ENCODE peak calls at places on chromosomes 7 and 10, in seven cellular contexts. Z is AG04450, P is mammary epithelial cell, J is cardiac fibroblast, D is mucosa of descending colon, C is choroid plexus epithelial cell, T is glutamatergic neuron. O is an unnamed sample.

GRCh38 chr10:50437248-50437647 is 185.9 kb upstream of the ASAH2 start:
- DNase-seq in Z (no peak), P (no peak), J (no peak), D (no peak), C (peak), T (no peak), O (no peak)

GRCh38 chr10:51489009-51489408 is 210.4 kb downstream of the CSTF2T start:
- DNase-seq in Z (no peak), P (no peak), J (no peak), D (no peak), C (no peak), T (no peak), O (no peak)

GRCh38 chr10:69438531-69439349 is 12.5 kb upstream of the TSPAN15 start:
- DNase-seq in Z (no peak), P (peak), J (peak), D (peak), C (peak), T (no peak), O (peak)

GRCh38 chr7:150842716-150843115 is 9.6 kb upstream of the AOC1 start:
- DNase-seq in Z (no peak), P (no peak), J (no peak), D (no peak), C (no peak), T (no peak), O (no peak)

GRCh38 chr10:95404460-95404858 is 113.7 kb upstream of the PDLIM1 start:
- DNase-seq in Z (no peak), P (no peak), J (no peak), D (no peak), C (no peak), T (no peak), O (no peak)

GRCh38 chr10:51156913-51157312 is 82.6 kb downstream of the PRKG1 start:
- DNase-seq in Z (no peak), P (peak), J (peak), D (no peak), C (peak), T (no peak), O (peak)

GRCh38 chr7:143433759-143434158 is 9.5 kb upstream of the TAS2R60 start:
- DNase-seq in Z (no peak), P (no peak), J (no peak), D (no peak), C (no peak), T (no peak), O (no peak)

GRCh38 chr7:29488977-29489376 is 74.7 kb upstream of the PRR15 start:
- DNase-seq in Z (no peak), P (peak), J (peak), D (no peak), C (peak), T (no peak), O (peak)

GRCh38 chr7:30986738-30987137 is 23.0 kb downstream of the GHRHR start:
- DNase-seq in Z (no peak), P (no peak), J (no peak), D (no peak), C (no peak), T (no peak), O (no peak)

GRCh38 chr10:69929575-69929974 is 123.1 kb upstream of the MACROH2A2 start:
- DNase-seq in Z (no peak), P (no peak), J (no peak), D (no peak), C (peak), T (no peak), O (no peak)

GRCh38 chr7:2233876-2234275 is 1.1 kb upstream of the MAD1L1 start:
- DNase-seq in Z (no peak), P (no peak), J (no peak), D (no peak), C (peak), T (no peak), O (peak)

GRCh38 chr10:101485681-101486554 is 102.1 kb downstream of the POLL start:
- DNase-seq in Z (no peak), P (no peak), J (peak), D (peak), C (peak), T (peak), O (no peak)

GRCh38 chr10:106555599-106555998 is 608.9 kb downstream of the SORCS1 start:
- DNase-seq in Z (no peak), P (no peak), J (peak), D (no peak), C (peak), T (no peak), O (no peak)

GRCh38 chr10:132328738-132329137 is 3.3 kb upstream of the LRRC27 start:
- DNase-seq in Z (no peak), P (no peak), J (peak), D (no peak), C (no peak), T (no peak), O (no peak)

GRCh38 chr7:94556028-94556427 is 46.4 kb downstream of the CASD1 start:
- DNase-seq in Z (no peak), P (no peak), J (no peak), D (no peak), C (no peak), T (no peak), O (no peak)

GRCh38 chr10:44685177-44685576 is 226.0 kb upstream of the TMEM72 start:
- DNase-seq in Z (no peak), P (no peak), J (no peak), D (no peak), C (no peak), T (no peak), O (no peak)

GRCh38 chr10:44684641-44685040 is 226.5 kb upstream of the TMEM72 start:
- DNase-seq in Z (no peak), P (no peak), J (no peak), D (no peak), C (peak), T (no peak), O (no peak)

GRCh38 chr10:44689368-44689767 is 221.8 kb upstream of the TMEM72 start:
- DNase-seq in Z (no peak), P (no peak), J (no peak), D (no peak), C (no peak), T (no peak), O (peak)
- TF ChIP-seq CTCF in Z (peak), P (no peak), J (peak), D (no peak), C (peak), T (no peak), O (peak)

DNA sequence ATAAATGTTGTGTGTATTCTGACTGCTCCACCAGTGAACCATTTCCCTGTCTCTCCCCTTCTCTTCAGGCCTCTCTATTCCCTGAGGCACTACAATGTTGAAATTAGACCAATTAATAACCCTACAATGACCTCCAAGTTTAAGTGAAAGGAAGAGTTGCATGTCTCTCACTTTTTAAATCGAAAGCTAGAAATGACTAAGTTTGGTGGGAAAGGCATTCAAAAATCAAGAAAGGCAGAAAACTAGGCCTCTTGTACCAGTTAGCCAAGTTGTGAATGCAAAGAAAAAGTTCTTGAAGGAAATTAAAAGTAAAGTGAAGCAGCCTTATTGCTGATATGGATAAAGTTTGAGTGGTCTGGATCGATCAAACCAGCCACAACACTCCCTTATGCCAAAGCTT is 198.3 kb upstream of the YAE1 start:
- DNase-seq in Z (no peak), P (no peak), J (no peak), D (no peak), C (no peak), T (no peak), O (no peak)
- TF ChIP-seq CTCF in Z (no peak), P (no peak), J (no peak), D (no peak), C (no peak), T (no peak), O (no peak)

GRCh38 chr7:73887762-73888161 is 26.8 kb downstream of the TMEM270 start:
- DNase-seq in Z (no peak), P (no peak), J (no peak), D (no peak), C (no peak), T (no peak), O (no peak)
- TF ChIP-seq CTCF in Z (no peak), P (no peak), J (no peak), D (no peak), C (no peak), T (no peak), O (no peak)

GRCh38 chr7:22730921-22731654 is 4.1 kb downstream of the IL6 start:
- DNase-seq in Z (no peak), P (peak), J (peak), D (no peak), C (peak), T (no peak), O (peak)

GRCh38 chr7:22733761-22734160 is 6.8 kb downstream of the IL6 start:
- DNase-seq in Z (no peak), P (no peak), J (no peak), D (no peak), C (no peak), T (no peak), O (no peak)

GRCh38 chr7:22731781-22732180 is 4.8 kb downstream of the IL6 start:
- DNase-seq in Z (no peak), P (no peak), J (peak), D (no peak), C (no peak), T (no peak), O (no peak)

GRCh38 chr7:22729180-22729579 is 2.2 kb downstream of the IL6 start:
- DNase-seq in Z (no peak), P (no peak), J (peak), D (no peak), C (no peak), T (no peak), O (no peak)

GRCh38 chr7:22732556-22733126 is 5.6 kb downstream of the IL6 start:
- DNase-seq in Z (no peak), P (peak), J (peak), D (no peak), C (peak), T (no peak), O (peak)
- TF ChIP-seq CTCF in Z (peak), P (peak), J (peak), D (no peak), C (peak), T (no peak), O (peak)

GRCh38 chr10:99487125-99487524 is 45.6 kb upstream of the NKX2-3 start:
- DNase-seq in Z (no peak), P (no peak), J (no peak), D (no peak), C (no peak), T (no peak), O (no peak)

DNA sequence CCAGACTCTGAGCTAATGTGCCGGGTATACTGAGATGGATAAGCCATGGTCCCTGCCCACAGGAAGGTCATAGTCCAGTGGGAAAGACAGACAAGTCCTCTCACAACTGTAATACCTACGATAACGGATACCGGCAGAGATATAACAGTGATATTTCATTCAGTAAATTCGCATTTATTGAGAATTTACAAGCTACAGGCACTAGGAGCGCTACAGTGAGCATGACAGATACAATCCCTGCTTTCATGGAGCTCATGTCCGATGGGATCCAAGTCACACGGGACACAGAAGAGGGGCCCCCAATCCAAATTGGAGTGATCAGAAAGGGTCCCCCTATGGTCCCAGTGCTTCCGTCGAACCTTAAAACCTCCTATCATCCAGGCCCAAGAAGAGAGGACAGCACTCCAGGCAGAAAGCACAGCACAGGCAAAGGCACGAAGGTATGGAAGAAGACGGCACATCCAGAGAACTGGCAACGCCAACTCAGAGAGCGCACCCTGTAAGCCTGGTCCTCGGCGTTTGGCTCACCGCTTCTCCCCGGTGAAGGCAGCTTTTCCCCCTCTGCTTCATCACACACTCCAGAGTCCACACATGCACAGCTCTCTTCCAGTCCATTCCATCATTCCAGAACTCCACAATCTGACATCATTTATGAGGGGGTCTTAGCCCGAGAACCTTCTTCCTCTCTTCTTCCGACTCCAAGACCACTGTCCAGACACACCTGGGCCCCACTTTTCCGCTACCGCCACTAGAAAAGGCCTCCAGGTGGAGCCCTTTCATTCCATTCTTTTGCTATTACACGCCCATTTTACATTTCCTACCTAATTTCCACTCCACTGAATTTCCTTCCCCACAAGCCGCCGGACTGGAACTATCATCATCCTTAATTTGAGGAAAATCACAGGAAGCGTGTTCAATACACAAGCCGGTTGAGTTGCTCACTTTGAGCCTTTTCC is 47.8 kb upstream of the NKX2-3 start:
- DNase-seq in Z (no peak), P (peak), J (no peak), D (peak), C (no peak), T (no peak), O (no peak)
- TF ChIP-seq CTCF in Z (no peak), P (peak), J (no peak), D (no peak), C (peak), T (no peak), O (peak)

DNA sequence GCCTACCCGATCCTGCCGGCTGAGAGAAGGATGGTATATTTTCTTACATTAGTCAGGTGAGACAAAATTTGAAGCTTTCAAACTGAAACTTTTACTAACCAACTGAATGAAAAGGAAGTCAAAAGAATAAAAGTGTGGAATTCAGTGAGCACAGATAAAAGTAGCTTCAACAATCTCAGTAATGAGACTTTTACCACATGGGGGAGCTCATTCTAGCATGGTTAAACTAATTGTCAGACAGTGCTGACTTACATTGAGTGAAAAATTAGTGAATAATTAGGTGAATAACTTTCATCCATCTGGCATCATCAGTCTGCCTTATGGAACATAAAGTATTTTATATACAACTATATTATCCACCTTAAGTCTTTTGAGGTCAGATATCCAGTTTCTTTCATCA is 8.4 kb downstream of the FAM237B start:
- DNase-seq in Z (no peak), P (peak), J (peak), D (no peak), C (peak), T (no peak), O (no peak)
- TF ChIP-seq CTCF in Z (peak), P (peak), J (peak), D (no peak), C (peak), T (no peak), O (peak)

GRCh38 chr10:98790817-98791216 is 344.1 kb upstream of the HPS1 start:
- DNase-seq in Z (no peak), P (no peak), J (peak), D (peak), C (peak), T (no peak), O (peak)
- TF ChIP-seq CTCF in Z (peak), P (peak), J (no peak), D (no peak), C (peak), T (no peak), O (peak)